ENCODE peak calls at places on chromosomes 6 and 20, in five cellular contexts. One of them, this sample, is unnamed.
A peak's percentile ranks its signal among the peaks of the same experiment; 100 is the strongest.

GRCh38 chr20:34541264-34541901 is 17.1 kb upstream of the MAP1LC3A start:
- DNase-seq in adrenal gland: no peak
- DNase-seq in heart left ventricle: peak; percentile 10
- DNase-seq in GM23248: no peak
- DNase-seq in GM23338: no peak
- DNase-seq in this sample: no peak

GRCh38 chr6:115602471-115602870 is 458.2 kb downstream of the FRK start:
- DNase-seq in adrenal gland: no peak
- DNase-seq in heart left ventricle: no peak
- DNase-seq in GM23248: no peak
- DNase-seq in GM23338: no peak
- DNase-seq in this sample: no peak

GRCh38 chr20:17641993-17642392 is 40.0 kb downstream of the RRBP1 start:
- DNase-seq in adrenal gland: no peak
- DNase-seq in heart left ventricle: no peak
- DNase-seq in GM23248: no peak
- DNase-seq in GM23338: no peak
- DNase-seq in this sample: peak; percentile 2

GRCh38 chr6:116447496-116448011 is 13.6 kb upstream of the CALHM6 start:
- DNase-seq in adrenal gland: peak; percentile 43
- DNase-seq in heart left ventricle: no peak
- DNase-seq in GM23248: peak; percentile 95
- DNase-seq in GM23338: no peak
- DNase-seq in this sample: no peak

GRCh38 chr6:166381733-166382499 is 824 bp downstream of the MPC1 start:
- DNase-seq in adrenal gland: peak; percentile 73
- DNase-seq in heart left ventricle: peak; percentile 70
- DNase-seq in GM23248: peak; percentile 78
- DNase-seq in GM23338: peak; percentile 84
- DNase-seq in this sample: peak; percentile 68

GRCh38 chr20:5863040-5863811 is 87.1 kb downstream of the TRMT6 start:
- DNase-seq in adrenal gland: peak; percentile 78
- DNase-seq in heart left ventricle: no peak
- DNase-seq in GM23248: peak; percentile 61
- DNase-seq in GM23338: no peak
- DNase-seq in this sample: peak; percentile 67

GRCh38 chr6:150146436-150146835 is 3.6 kb downstream of the PPP1R14C start:
- DNase-seq in adrenal gland: no peak
- DNase-seq in heart left ventricle: no peak
- DNase-seq in GM23248: no peak
- DNase-seq in GM23338: no peak
- DNase-seq in this sample: no peak

GRCh38 chr6:43386492-43386891 is 17.0 kb upstream of the ZNF318 start:
- DNase-seq in adrenal gland: no peak
- DNase-seq in heart left ventricle: no peak
- DNase-seq in GM23248: no peak
- DNase-seq in GM23338: no peak
- DNase-seq in this sample: no peak

GRCh38 chr20:38049800-38050199 is 16.3 kb downstream of the RPRD1B start:
- DNase-seq in adrenal gland: no peak
- DNase-seq in heart left ventricle: no peak
- DNase-seq in GM23248: peak; percentile 74
- DNase-seq in GM23338: no peak
- DNase-seq in this sample: no peak

GRCh38 chr6:137872071-137872470 is 5.0 kb downstream of the TNFAIP3 start:
- DNase-seq in adrenal gland: no peak
- DNase-seq in heart left ventricle: no peak
- DNase-seq in GM23248: peak; percentile 72
- DNase-seq in GM23338: no peak
- DNase-seq in this sample: no peak

GRCh38 chr6:157198425-157199279 is 124.7 kb downstream of the TMEM242 start:
- DNase-seq in adrenal gland: peak; percentile 76
- DNase-seq in heart left ventricle: peak; percentile 86
- DNase-seq in GM23248: peak; percentile 19
- DNase-seq in GM23338: no peak
- DNase-seq in this sample: peak; percentile 49

GRCh38 chr20:19992996-19993908 is 23.9 kb upstream of the NAA20 start:
- DNase-seq in adrenal gland: peak; percentile 64
- DNase-seq in heart left ventricle: no peak
- DNase-seq in GM23248: peak; percentile 90
- DNase-seq in GM23338: peak; percentile 30
- DNase-seq in this sample: no peak

GRCh38 chr20:1710484-1710883 is 52.9 kb upstream of the SIRPG start:
- DNase-seq in adrenal gland: no peak
- DNase-seq in heart left ventricle: no peak
- DNase-seq in GM23248: no peak
- DNase-seq in GM23338: no peak
- DNase-seq in this sample: no peak

GRCh38 chr20:40760399-40760798 is 71.4 kb upstream of the MAFB start:
- DNase-seq in adrenal gland: no peak
- DNase-seq in heart left ventricle: no peak
- DNase-seq in GM23248: no peak
- DNase-seq in GM23338: no peak
- DNase-seq in this sample: no peak

GRCh38 chr6:117605169-117605826 is 3.0 kb upstream of the GOPC start:
- DNase-seq in adrenal gland: peak; percentile 62
- DNase-seq in heart left ventricle: peak; percentile 42
- DNase-seq in GM23248: peak; percentile 81
- DNase-seq in GM23338: peak; percentile 75
- DNase-seq in this sample: no peak

GRCh38 chr20:43015566-43015965 is 174.1 kb downstream of the PTPRT start:
- DNase-seq in adrenal gland: no peak
- DNase-seq in heart left ventricle: no peak
- DNase-seq in GM23248: no peak
- DNase-seq in GM23338: no peak
- DNase-seq in this sample: no peak

GRCh38 chr20:43022568-43022967 is 167.1 kb downstream of the PTPRT start:
- DNase-seq in adrenal gland: no peak
- DNase-seq in heart left ventricle: no peak
- DNase-seq in GM23248: no peak
- DNase-seq in GM23338: no peak
- DNase-seq in this sample: no peak

GRCh38 chr20:43022081-43022480 is 167.6 kb downstream of the PTPRT start:
- DNase-seq in adrenal gland: no peak
- DNase-seq in heart left ventricle: no peak
- DNase-seq in GM23248: no peak
- DNase-seq in GM23338: no peak
- DNase-seq in this sample: no peak

GRCh38 chr20:43016257-43016656 is 173.4 kb downstream of the PTPRT start:
- DNase-seq in adrenal gland: no peak
- DNase-seq in heart left ventricle: no peak
- DNase-seq in GM23248: no peak
- DNase-seq in GM23338: no peak
- DNase-seq in this sample: no peak

DNA sequence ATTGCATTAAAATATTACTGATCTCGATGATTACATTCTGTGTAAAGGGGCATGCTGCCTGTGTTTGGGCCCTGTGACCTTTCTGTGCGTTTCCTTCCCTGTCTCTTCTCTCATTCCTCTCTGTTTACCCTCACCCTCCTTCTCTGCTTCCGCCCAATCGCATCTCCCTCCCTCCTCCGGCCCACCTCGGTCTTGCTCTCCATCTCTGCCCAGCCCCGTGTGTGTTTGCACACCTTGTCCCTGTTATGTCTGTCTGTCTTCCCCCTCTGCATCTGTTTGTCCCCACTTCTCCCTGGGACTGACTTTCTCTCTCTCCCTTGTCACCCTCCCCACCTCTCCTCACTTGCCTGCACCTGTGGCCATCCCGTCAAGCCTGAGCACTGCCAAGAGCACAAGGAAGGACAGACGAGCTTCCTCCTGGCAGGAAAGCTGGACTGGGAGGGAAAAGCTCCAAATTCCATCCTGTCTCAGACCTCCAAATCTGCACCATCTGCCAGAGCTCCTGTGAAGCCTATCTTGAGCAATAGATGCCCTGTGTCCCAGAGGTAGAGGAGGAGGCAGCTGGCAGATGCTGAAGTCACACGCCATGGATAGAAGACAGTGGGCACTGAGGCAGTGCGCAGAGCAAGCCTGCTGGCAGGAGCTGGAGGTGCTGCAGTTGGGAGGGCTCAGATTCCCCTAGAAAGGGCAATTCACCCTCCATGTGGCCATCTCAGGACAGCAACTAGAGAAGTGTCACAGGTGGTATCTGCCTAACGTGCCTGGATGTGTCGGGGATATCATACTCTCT is 172.3 kb downstream of the PTPRT start:
- DNase-seq in adrenal gland: no peak
- DNase-seq in heart left ventricle: no peak
- DNase-seq in GM23248: no peak
- DNase-seq in GM23338: no peak
- DNase-seq in this sample: no peak
- H3K4me1 ChIP-seq in adrenal gland: no peaks in the 10 kb centered on the region
- H3K4me1 ChIP-seq in heart left ventricle: no peaks in the 10 kb centered on the region
- H3K4me1 ChIP-seq in GM23248: no peaks in the 10 kb centered on the region
- H3K4me1 ChIP-seq in GM23338: no peaks in the 10 kb centered on the region
- H3K4me1 ChIP-seq in this sample: no peaks in the 10 kb centered on the region

DNA sequence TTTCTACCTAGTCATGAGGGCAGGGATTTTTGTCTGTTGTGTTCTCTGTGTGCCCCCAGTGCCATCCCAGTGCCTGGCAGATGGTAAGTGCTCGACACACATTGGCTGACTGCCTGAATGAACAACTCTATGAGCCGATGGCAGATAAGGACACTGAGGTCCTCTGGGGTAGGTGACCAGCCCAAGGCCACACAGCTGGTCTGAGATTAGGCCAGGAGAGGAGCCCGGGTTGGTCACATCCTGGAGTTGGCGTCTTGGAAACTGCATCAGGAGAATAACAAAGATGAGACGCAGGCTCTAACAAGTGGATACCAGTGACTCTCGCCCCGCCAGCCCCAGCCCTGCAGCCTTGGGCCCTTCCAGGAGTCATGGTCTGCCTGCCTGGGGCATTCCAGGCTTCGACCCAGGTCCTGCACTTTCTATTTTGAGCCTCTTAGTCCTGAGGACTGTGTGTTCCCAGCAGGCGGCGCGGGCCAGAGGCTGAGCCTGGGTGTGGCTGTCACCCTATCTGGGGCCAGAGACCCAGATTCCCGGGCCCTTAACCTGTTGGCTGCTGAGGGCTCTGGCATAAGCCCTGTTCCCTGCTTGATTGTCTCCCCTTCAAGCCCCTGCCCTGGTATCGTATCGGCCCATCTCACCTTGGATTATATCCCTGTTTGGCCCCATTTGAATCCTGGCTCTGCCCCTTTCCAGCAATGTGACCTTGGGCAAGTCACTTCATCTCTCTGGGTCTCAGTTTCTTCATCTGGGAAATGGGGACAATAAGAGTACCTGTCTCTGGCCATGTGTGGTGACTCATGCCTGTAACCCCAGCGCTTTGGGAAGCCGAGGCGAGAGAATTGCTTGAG is 88.3 kb downstream of the CEBPB start:
- DNase-seq in adrenal gland: peak; percentile 97
- DNase-seq in heart left ventricle: peak; percentile 91
- DNase-seq in GM23248: peak; percentile 48
- DNase-seq in GM23338: peak; percentile 33
- DNase-seq in this sample: peak; percentile 96
- H3K4me1 ChIP-seq in adrenal gland: peaks cover 52% of the 10 kb centered on the region
- H3K4me1 ChIP-seq in heart left ventricle: peaks cover 16% of the 10 kb centered on the region
- H3K4me1 ChIP-seq in GM23248: peaks cover 6% of the 10 kb centered on the region
- H3K4me1 ChIP-seq in GM23338: no peaks in the 10 kb centered on the region
- H3K4me1 ChIP-seq in this sample: peaks cover 44% of the 10 kb centered on the region

GRCh38 chr20:13102237-13102636 is 93.5 kb downstream of the SPTLC3 start:
- DNase-seq in adrenal gland: no peak
- DNase-seq in heart left ventricle: no peak
- DNase-seq in GM23248: no peak
- DNase-seq in GM23338: no peak
- DNase-seq in this sample: no peak
- H3K4me1 ChIP-seq in adrenal gland: peaks cover 6% of the 10 kb centered on the region
- H3K4me1 ChIP-seq in heart left ventricle: no peaks in the 10 kb centered on the region
- H3K4me1 ChIP-seq in GM23248: no peaks in the 10 kb centered on the region
- H3K4me1 ChIP-seq in GM23338: peaks cover 13% of the 10 kb centered on the region
- H3K4me1 ChIP-seq in this sample: no peaks in the 10 kb centered on the region

DNA sequence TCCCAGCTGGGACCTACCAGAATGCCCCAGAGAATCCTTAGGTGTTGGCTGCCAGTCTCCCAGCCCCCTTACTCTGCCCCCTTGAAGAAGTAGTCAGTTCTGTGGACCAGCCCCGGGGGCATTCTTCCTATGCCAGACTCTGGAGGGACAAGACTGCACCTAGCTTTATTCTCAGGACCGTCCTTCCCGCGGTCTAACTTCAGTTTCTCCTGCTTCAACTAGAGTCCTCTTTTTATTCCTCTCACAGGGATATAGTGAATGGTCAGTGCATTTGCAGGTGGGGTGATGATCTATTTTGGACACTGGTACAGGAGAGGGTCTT is 35.9 kb upstream of the MDFI start:
- DNase-seq in adrenal gland: no peak
- DNase-seq in heart left ventricle: no peak
- DNase-seq in GM23248: no peak
- DNase-seq in GM23338: no peak
- DNase-seq in this sample: peak; percentile 18
- H3K4me1 ChIP-seq in adrenal gland: peaks cover 10% of the 10 kb centered on the region
- H3K4me1 ChIP-seq in heart left ventricle: no peaks in the 10 kb centered on the region
- H3K4me1 ChIP-seq in GM23248: no peaks in the 10 kb centered on the region
- H3K4me1 ChIP-seq in GM23338: peaks cover 32% of the 10 kb centered on the region
- H3K4me1 ChIP-seq in this sample: peaks cover 4% of the 10 kb centered on the region

GRCh38 chr20:51498765-51499540 is 43.6 kb downstream of the NFATC2 start:
- DNase-seq in adrenal gland: no peak
- DNase-seq in heart left ventricle: no peak
- DNase-seq in GM23248: no peak
- DNase-seq in GM23338: no peak
- DNase-seq in this sample: no peak
- H3K4me1 ChIP-seq in adrenal gland: peaks cover 14% of the 10 kb centered on the region
- H3K4me1 ChIP-seq in heart left ventricle: no peaks in the 10 kb centered on the region
- H3K4me1 ChIP-seq in GM23248: peaks cover 4% of the 10 kb centered on the region
- H3K4me1 ChIP-seq in GM23338: peaks cover 8% of the 10 kb centered on the region
- H3K4me1 ChIP-seq in this sample: peaks cover 9% of the 10 kb centered on the region

DNA sequence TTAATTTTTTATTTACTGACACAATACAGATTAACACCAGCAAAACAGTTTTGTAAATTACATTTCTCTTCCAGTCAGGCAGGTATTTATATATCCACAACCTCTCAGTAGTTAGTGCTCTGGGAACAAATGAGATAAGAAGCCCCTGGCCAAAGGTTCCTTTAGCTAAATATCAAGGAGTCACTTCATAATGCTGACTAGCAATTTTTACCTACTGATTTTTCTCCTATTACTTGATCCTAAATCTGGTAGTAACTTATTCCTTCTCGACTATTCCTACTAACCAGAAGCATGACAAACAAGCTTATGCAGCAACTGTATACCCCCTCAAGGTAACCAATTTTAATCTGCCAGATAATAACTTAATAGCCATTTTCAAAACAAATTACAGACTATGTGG is 46.3 kb downstream of the SEC63 start:
- DNase-seq in adrenal gland: no peak
- DNase-seq in heart left ventricle: no peak
- DNase-seq in GM23248: no peak
- DNase-seq in GM23338: no peak
- DNase-seq in this sample: no peak
- H3K4me1 ChIP-seq in adrenal gland: no peaks in the 10 kb centered on the region
- H3K4me1 ChIP-seq in heart left ventricle: no peaks in the 10 kb centered on the region
- H3K4me1 ChIP-seq in GM23248: no peaks in the 10 kb centered on the region
- H3K4me1 ChIP-seq in GM23338: no peaks in the 10 kb centered on the region
- H3K4me1 ChIP-seq in this sample: no peaks in the 10 kb centered on the region

This sample was measured in psoas muscle.